ENCODE peak calls at places on chromosomes 2 and 18, in four cellular contexts. One of them, this sample, is unnamed.

GRCh38 chr2:207012461-207012860 is 73.1 kb downstream of the CPO start:
- DNase-seq in IMR-90: no peak
- DNase-seq in K562: no peak
- DNase-seq in upper lobe of left lung: no peak
- DNase-seq in this sample: no peak

GRCh38 chr2:151339168-151339567 is 18.2 kb upstream of the TNFAIP6 start:
- DNase-seq in IMR-90: no peak
- DNase-seq in K562: no peak
- DNase-seq in upper lobe of left lung: no peak
- DNase-seq in this sample: no peak

GRCh38 chr2:26892916-26893524 is 45.1 kb downstream of the DPYSL5 start:
- DNase-seq in upper lobe of left lung: no peak
- DNase-seq in K562: no peak
- DNase-seq in IMR-90: no peak
- DNase-seq in this sample: no peak

GRCh38 chr2:184174493-184175112 is 423.7 kb upstream of the ZNF804A start:
- DNase-seq in K562: no peak
- DNase-seq in upper lobe of left lung: no peak
- DNase-seq in IMR-90: no peak
- DNase-seq in this sample: no peak

GRCh38 chr2:71071681-71072398 is 3.4 kb downstream of the NAGK start:
- DNase-seq in upper lobe of left lung: peak; percentile 47
- DNase-seq in IMR-90: no peak
- DNase-seq in K562: peak; percentile 35
- DNase-seq in this sample: no peak

GRCh38 chr2:8440029-8440778 is 241.7 kb upstream of the ID2 start:
- DNase-seq in upper lobe of left lung: no peak
- DNase-seq in IMR-90: no peak
- DNase-seq in K562: no peak
- DNase-seq in this sample: no peak

GRCh38 chr2:15560404-15560987 is 638 bp downstream of the NBAS start:
- DNase-seq in upper lobe of left lung: peak; percentile 28
- DNase-seq in K562: peak; percentile 65
- DNase-seq in IMR-90: peak; percentile 27
- DNase-seq in this sample: peak; percentile 50

GRCh38 chr2:112888350-112888749 is 22.6 kb upstream of the IL37 start:
- DNase-seq in IMR-90: no peak
- DNase-seq in K562: no peak
- DNase-seq in upper lobe of left lung: no peak
- DNase-seq in this sample: no peak

GRCh38 chr18:27609221-27609620 is 424.1 kb upstream of the CHST9 start:
- DNase-seq in K562: no peak
- DNase-seq in upper lobe of left lung: no peak
- DNase-seq in IMR-90: no peak
- DNase-seq in this sample: peak; percentile 20

GRCh38 chr2:202064206-202064880 is 8.7 kb upstream of the KIAA2012 start:
- DNase-seq in K562: no peak
- DNase-seq in upper lobe of left lung: peak; percentile 56
- DNase-seq in IMR-90: peak; percentile 94
- DNase-seq in this sample: peak; percentile 96

GRCh38 chr2:240277073-240277806 is 136.8 kb upstream of the OTOS start:
- DNase-seq in upper lobe of left lung: peak; percentile 54
- DNase-seq in IMR-90: peak; percentile 75
- DNase-seq in K562: no peak
- DNase-seq in this sample: peak; percentile 71

GRCh38 chr2:241302083-241302482 is 13.4 kb downstream of the HDLBP start:
- DNase-seq in K562: no peak
- DNase-seq in upper lobe of left lung: no peak
- DNase-seq in IMR-90: no peak
- DNase-seq in this sample: no peak

GRCh38 chr18:55906533-55906932 is 318.5 kb upstream of the TCF4 start:
- DNase-seq in K562: no peak
- DNase-seq in IMR-90: no peak
- DNase-seq in upper lobe of left lung: no peak
- DNase-seq in this sample: no peak

GRCh38 chr2:135190799-135191198 is 138.7 kb downstream of the RAB3GAP1 start:
- DNase-seq in upper lobe of left lung: no peak
- DNase-seq in IMR-90: no peak
- DNase-seq in K562: no peak
- DNase-seq in this sample: no peak

GRCh38 chr2:203579131-203579643 is 44.1 kb upstream of the RAPH1 start:
- DNase-seq in K562: no peak
- DNase-seq in IMR-90: peak; percentile 84
- DNase-seq in upper lobe of left lung: peak; percentile 89
- DNase-seq in this sample: peak; percentile 71

GRCh38 chr2:209933499-209934458 is 68.7 kb upstream of the RPE start:
- DNase-seq in K562: no peak
- DNase-seq in upper lobe of left lung: no peak
- DNase-seq in IMR-90: peak; percentile 75
- DNase-seq in this sample: peak; percentile 81

GRCh38 chr18:10065296-10065695 is 151.5 kb downstream of the VAPA start:
- DNase-seq in K562: no peak
- DNase-seq in IMR-90: no peak
- DNase-seq in upper lobe of left lung: no peak
- DNase-seq in this sample: no peak

GRCh38 chr2:151029406-151030157 is 232.1 kb downstream of the RBM43 start:
- DNase-seq in K562: no peak
- DNase-seq in upper lobe of left lung: no peak
- DNase-seq in IMR-90: peak; percentile 91
- DNase-seq in this sample: peak; percentile 27

GRCh38 chr2:3285901-3286645 is 91.5 kb downstream of the EIPR1 start:
- DNase-seq in IMR-90: no peak
- DNase-seq in upper lobe of left lung: peak; percentile 16
- DNase-seq in K562: no peak
- DNase-seq in this sample: no peak

GRCh38 chr2:232410238-232410900 is 3.7 kb downstream of the ALPG start:
- DNase-seq in IMR-90: no peak
- DNase-seq in K562: no peak
- DNase-seq in upper lobe of left lung: no peak
- DNase-seq in this sample: no peak
- H3K27me3 ChIP-seq in IMR-90: peaks cover 33% of the 10 kb centered on the region
- H3K27me3 ChIP-seq in K562: peaks cover 11% of the 10 kb centered on the region
- H3K27me3 ChIP-seq in upper lobe of left lung: no peaks in the 10 kb centered on the region
- H3K27me3 ChIP-seq in this sample: peaks cover 11% of the 10 kb centered on the region

DNA sequence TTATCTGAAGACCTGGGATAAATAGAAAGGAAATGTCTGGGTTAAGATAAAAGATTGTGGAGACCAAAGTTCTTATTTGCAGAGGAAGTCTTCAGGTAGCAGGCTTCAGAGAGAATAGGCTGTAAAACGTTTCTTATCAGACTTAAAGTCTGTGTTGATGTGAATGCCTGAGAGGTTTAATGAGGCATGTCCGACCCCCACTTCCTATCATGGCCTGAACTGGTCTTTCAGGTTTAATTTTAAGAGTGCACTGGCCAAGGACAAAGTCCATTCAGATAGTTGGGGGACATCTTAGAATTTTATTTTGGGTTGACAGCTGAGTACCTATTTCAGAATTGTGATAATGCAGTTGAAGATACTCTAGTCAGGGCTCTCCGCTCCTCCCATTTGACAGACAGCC is 92.1 kb downstream of the ATL2 start:
- DNase-seq in upper lobe of left lung: no peak
- DNase-seq in IMR-90: no peak
- DNase-seq in K562: no peak
- DNase-seq in this sample: no peak
- H3K27ac ChIP-seq in upper lobe of left lung: no peak overlapping the region
- H3K27ac ChIP-seq in IMR-90: no peak overlapping the region
- H3K27ac ChIP-seq in K562: no peak overlapping the region
- H3K27ac ChIP-seq in this sample: no peak overlapping the region

GRCh38 chr18:25633563-25633962 is 281.6 kb upstream of the ZNF521 start:
- DNase-seq in IMR-90: no peak
- DNase-seq in upper lobe of left lung: no peak
- DNase-seq in K562: no peak
- DNase-seq in this sample: no peak

GRCh38 chr18:25630682-25631081 is 278.7 kb upstream of the ZNF521 start:
- DNase-seq in K562: no peak
- DNase-seq in IMR-90: no peak
- DNase-seq in upper lobe of left lung: no peak
- DNase-seq in this sample: no peak
- TF ChIP-seq CTCF in K562: no peak
- TF ChIP-seq CTCF in IMR-90: no peak
- TF ChIP-seq CTCF in upper lobe of left lung: no peak
- TF ChIP-seq CTCF in this sample: no peak

DNA sequence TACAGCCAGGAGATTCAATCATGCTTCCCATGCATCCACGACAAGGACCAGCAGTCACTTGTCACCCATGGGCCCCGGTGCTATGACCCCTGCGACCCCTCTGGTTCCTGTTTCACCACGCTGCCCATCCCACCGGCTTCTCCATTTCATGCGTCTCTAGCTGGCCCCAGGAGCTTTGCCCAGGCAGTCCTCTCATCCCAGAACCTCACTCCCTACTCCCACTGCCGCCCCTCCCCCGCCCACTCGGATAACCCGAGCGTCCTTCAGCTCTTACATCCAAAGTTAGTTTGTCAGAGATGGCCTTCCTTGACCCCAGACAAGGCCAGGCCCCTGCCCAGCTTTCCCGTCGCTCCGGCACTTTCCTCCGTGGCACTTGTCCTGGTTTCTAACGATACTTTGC is 222.5 kb downstream of the TFCP2L1 start:
- DNase-seq in K562: no peak
- DNase-seq in IMR-90: no peak
- DNase-seq in upper lobe of left lung: no peak
- DNase-seq in this sample: no peak
- H3K27me3 ChIP-seq in K562: peaks cover 91% of the 10 kb centered on the region
- H3K27me3 ChIP-seq in IMR-90: peaks cover 81% of the 10 kb centered on the region
- H3K27me3 ChIP-seq in upper lobe of left lung: no peaks in the 10 kb centered on the region
- H3K27me3 ChIP-seq in this sample: peaks cover 6% of the 10 kb centered on the region

DNA sequence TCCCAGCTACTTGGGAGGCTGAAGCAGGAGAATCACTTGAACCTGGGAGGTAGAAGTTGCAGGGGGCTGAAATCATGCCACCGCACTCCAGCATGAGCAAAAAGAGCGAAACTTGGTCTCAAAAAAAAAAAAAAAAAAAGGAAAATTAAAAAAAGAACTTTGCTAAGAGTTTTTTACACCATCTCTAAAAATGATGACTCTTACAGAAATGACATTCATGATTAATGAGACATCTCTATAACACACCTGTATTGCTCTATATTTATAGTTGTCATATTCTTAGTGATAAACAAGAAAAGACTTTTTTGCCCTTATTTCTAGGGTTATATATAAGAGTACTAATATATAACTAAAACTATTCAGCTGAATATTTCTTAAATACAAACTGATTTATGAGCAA is 34.4 kb downstream of the ANKRD44 start:
- DNase-seq in K562: no peak
- DNase-seq in upper lobe of left lung: no peak
- DNase-seq in IMR-90: no peak
- DNase-seq in this sample: no peak
- H3K27ac ChIP-seq in K562: no peak overlapping the region
- H3K27ac ChIP-seq in upper lobe of left lung: no peak overlapping the region
- H3K27ac ChIP-seq in IMR-90: no peak overlapping the region
- H3K27ac ChIP-seq in this sample: no peak overlapping the region

DNA sequence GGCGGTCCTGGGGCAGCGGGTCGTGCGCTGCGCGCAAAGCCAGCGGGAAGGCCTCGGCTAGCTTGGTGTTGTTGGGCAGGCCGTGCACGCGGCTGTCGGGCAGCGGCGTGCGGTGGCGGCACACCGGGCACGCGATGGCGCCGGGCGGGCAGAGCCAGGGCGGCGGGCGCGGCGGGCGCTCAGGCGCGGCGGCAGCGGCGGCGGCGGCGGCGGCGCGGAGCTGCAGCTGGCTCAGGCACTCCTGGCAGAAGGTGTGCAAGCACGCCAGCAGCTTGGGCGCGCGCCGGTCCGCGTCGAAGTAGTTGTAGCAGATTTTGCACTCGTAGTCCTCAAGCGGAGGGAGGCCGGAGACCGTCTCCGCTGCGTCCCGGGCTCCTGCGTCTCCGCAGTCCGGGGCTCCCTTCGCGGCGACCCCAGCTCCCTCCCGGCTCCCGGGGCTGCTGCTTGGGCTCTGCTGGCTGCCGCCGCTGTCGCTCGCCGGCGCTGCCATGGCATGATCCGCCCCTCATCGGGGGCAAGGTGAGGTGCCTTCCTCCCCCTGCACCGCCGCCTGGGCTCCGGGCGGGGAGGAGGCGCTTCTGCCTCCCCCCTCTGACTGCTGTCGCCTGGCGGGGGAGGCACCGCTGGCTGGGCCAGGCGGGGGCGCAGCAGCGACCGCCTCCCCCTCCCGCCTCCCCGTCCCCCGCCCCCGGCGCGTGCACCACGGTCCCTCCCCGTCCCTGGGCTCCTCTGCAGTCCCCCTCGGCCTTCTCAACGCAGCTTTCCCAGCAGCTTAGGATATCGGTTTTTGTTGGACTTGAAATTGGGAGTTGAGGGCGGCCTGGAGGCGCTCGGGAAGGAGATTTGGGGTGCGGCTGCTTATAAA is 21.0 kb upstream of the PAX3 start:
- DNase-seq in K562: no peak
- DNase-seq in upper lobe of left lung: peak; percentile 28
- DNase-seq in IMR-90: no peak
- DNase-seq in this sample: no peak
- TF ChIP-seq CTCF in K562: no peak
- TF ChIP-seq CTCF in upper lobe of left lung: no peak
- TF ChIP-seq CTCF in IMR-90: no peak
- TF ChIP-seq CTCF in this sample: no peak

DNA sequence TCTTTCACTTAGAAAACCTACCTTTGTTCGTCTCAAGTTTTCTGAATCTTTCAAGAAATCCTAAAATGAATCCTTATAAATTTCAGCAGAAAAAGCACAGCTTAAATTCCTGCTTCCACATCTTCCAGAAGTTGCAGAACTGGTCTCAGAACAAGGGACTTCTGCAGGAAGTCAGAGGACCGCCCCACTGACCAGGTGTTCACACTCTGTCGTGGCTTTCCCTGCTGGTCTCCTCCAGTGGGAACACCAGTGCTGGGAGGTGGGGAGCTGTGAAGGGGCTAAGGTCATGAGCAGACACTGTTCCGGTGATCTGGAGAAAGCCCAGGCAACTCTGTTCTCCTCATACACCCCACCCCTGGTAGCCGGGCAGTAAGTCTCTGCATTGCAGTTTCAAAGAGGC is 3.5 kb downstream of the FAM110C start:
- DNase-seq in K562: no peak
- DNase-seq in upper lobe of left lung: no peak
- DNase-seq in IMR-90: no peak
- DNase-seq in this sample: no peak
- H3K27me3 ChIP-seq in K562: peaks cover 11% of the 10 kb centered on the region
- H3K27me3 ChIP-seq in upper lobe of left lung: no peaks in the 10 kb centered on the region
- H3K27me3 ChIP-seq in IMR-90: no peaks in the 10 kb centered on the region
- H3K27me3 ChIP-seq in this sample: peaks cover 29% of the 10 kb centered on the region

GRCh38 chr2:137928547-137929503 is 35.4 kb upstream of the HNMT start:
- DNase-seq in K562: no peak
- DNase-seq in upper lobe of left lung: no peak
- DNase-seq in IMR-90: peak; percentile 62
- DNase-seq in this sample: peak; percentile 70
- H3K27ac ChIP-seq in K562: no peak overlapping the region
- H3K27ac ChIP-seq in upper lobe of left lung: no peak overlapping the region
- H3K27ac ChIP-seq in IMR-90: peak overlapping the region; percentile 95
- H3K27ac ChIP-seq in this sample: peak overlapping the region; percentile 74

GRCh38 chr18:78984941-78985784 is 5.5 kb downstream of the SALL3 start:
- DNase-seq in K562: peak; percentile 4
- DNase-seq in IMR-90: no peak
- DNase-seq in upper lobe of left lung: peak; percentile 50
- DNase-seq in this sample: no peak
- TF ChIP-seq CTCF in K562: peak; percentile 50
- TF ChIP-seq CTCF in IMR-90: peak; percentile 5
- TF ChIP-seq CTCF in upper lobe of left lung: peak; percentile 28
- TF ChIP-seq CTCF in this sample: peak; percentile 11